ENCODE peak calls at places on chromosome 20, in four cellular contexts. U is astrocyte, P is colonic mucosa, M is mesendoderm. V is an unnamed sample.

GRCh38 chr20:21103582-21104465 is 2.3 kb downstream of the LINC00237 start:
- DNase-seq in U (no peak), P (no peak), M (peak; percentile 22), V (no peak)

GRCh38 chr20:7758436-7758835 is 181.8 kb downstream of the HAO1 start:
- DNase-seq in U (peak; percentile 90), P (no peak), M (no peak), V (no peak)

GRCh38 chr20:63457737-63458136 is 14.7 kb downstream of the KCNQ2 start:
- DNase-seq in U (no peak), P (no peak), M (no peak), V (no peak)

GRCh38 chr20:25525857-25526256 is 59.5 kb downstream of the NINL start:
- DNase-seq in U (peak; percentile 99), P (no peak), M (no peak), V (no peak)

GRCh38 chr20:56628873-56629463 is at the start of gene TFAP2C:
- DNase-seq in U (no peak), P (peak; percentile 86), M (peak; percentile 84), V (no peak)

GRCh38 chr20:37989601-37990001 is 43.7 kb downstream of the TTI1 start:
- DNase-seq in U (no peak), P (no peak), M (no peak), V (peak; percentile 60)

GRCh38 chr20:19784511-19785172 is 26.6 kb downstream of the RIN2 start:
- DNase-seq in U (peak; percentile 77), P (peak; percentile 73), M (peak; percentile 76), V (peak; percentile 91)

GRCh38 chr20:6994452-6994851 is 227.0 kb downstream of the BMP2 start:
- DNase-seq in U (peak; percentile 77), P (no peak), M (no peak), V (no peak)

GRCh38 chr20:8874437-8874836 is 194.4 kb upstream of the PLCB4 start:
- DNase-seq in U (no peak), P (no peak), M (no peak), V (no peak)

GRCh38 chr20:9179193-9179802 is 110.4 kb downstream of the PLCB4 start:
- DNase-seq in U (peak; percentile 54), P (no peak), M (peak; percentile 36), V (peak; percentile 90)

GRCh38 chr20:60256811-60257210 is 298.6 kb downstream of the CDH26 start:
- DNase-seq in U (no peak), P (no peak), M (no peak), V (no peak)

GRCh38 chr20:12305555-12305954 is 387.9 kb downstream of the BTBD3 start:
- DNase-seq in U (no peak), P (no peak), M (no peak), V (no peak)

GRCh38 chr20:41058007-41058673 is 29.5 kb downstream of the TOP1 start:
- DNase-seq in U (peak; percentile 86), P (no peak), M (peak; percentile 69), V (peak; percentile 71)

GRCh38 chr20:38779247-38780097 is 26.0 kb upstream of the PPP1R16B start:
- DNase-seq in U (no peak), P (no peak), M (peak; percentile 97), V (no peak)

GRCh38 chr20:1322511-1323245 is 6.3 kb downstream of the SDCBP2 start:
- DNase-seq in U (peak; percentile 95), P (no peak), M (no peak), V (peak; percentile 99)
- H3K9ac ChIP-seq in U (peak overlapping the region; percentile 67), P (no peak overlapping the region), M (no peak overlapping the region), V (peak overlapping the region; percentile 99)

GRCh38 chr20:49397525-49397924 is 84.9 kb downstream of the KCNB1 start:
- DNase-seq in U (no peak), P (peak; percentile 21), M (no peak), V (no peak)

GRCh38 chr20:49399329-49399728 is 83.1 kb downstream of the KCNB1 start:
- DNase-seq in U (no peak), P (no peak), M (no peak), V (no peak)

GRCh38 chr20:49400410-49400809 is 82.1 kb downstream of the KCNB1 start:
- DNase-seq in U (peak; percentile 22), P (no peak), M (no peak), V (no peak)

GRCh38 chr20:49400904-49401303 is 81.6 kb downstream of the KCNB1 start:
- DNase-seq in U (no peak), P (no peak), M (no peak), V (peak; percentile 14)

DNA sequence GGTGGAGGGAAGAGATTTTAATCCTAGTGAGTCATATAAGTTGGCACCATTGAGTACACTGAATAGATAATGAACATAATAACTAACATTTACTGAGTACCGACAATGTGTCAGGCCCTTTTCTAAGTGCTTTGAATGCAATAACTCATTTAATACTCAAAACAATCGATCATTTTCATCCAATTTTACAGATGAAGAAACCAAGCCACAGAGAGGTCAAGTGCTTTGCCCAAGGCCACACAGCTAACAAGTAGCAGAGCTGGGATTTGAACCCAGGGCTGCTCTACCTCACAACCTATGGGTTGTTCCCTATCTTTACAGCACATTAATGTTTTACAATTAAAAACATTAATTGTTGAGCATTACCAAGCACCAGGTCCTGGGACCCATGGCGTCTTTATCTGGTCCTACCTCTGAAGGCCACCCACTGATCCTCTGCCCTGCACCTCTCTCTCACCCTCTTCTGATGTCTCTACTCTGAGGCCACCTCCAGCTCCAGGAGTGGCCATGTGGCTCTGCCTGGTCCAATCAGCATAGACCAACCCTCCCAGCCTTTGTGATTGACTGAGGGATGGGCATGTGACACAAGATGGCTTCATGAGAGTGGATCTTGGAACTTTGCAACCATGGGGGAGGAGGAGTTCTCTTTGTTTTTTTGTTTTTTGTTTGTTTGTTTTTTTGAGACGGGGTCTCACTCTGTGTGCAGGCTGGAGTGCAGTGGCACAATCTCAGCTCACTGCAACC is 83.9 kb downstream of the KCNB1 start:
- DNase-seq in U (no peak), P (no peak), M (peak; percentile 24), V (no peak)
- H3K4me1 ChIP-seq in U (peaks cover 9% of the 10 kb centered on the region), P (no peaks in the 10 kb centered on the region), M (no peaks in the 10 kb centered on the region), V (no peaks in the 10 kb centered on the region)

DNA sequence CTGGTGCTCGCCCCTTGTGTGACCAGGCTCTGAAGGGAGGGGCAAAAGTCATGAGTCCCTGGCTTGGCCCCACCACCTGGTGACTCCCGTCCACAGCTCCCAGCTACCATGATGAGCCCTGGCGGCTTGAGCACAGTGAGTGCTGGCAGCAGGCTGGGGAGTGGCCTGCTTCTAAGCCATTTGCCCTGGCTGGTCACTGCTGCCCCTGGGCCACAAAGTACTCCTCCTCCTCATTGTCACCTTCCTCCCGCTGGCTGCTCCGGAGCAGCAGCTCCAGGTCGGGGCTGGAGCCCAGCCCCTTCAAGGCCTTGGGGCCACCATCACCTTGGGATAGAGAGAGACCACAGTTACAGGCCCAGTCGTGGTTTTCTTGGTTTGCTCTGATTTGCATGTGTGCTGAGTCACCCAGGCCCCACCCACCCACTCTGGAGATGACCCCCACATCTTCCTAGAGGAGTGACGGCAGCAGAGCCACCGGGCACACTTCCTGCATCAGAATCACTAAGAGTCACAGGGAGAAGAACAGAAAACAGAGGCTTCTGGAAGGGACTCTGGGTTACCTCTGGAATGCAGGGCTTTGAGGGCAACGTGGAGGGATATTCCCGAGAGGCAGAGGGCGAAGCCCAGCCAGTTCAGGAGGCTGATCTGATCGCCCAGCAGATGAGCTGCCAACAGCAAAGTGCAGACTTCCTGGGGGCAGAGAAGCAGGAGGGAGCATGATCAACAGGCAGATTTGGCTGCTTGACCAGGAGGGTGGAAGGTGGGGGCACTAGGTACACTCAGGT is 42.1 kb upstream of the CDH22 start:
- DNase-seq in U (peak; percentile 94), P (no peak), M (peak; percentile 92), V (peak; percentile 60)
- H3K9ac ChIP-seq in U (peak overlapping the region; percentile 84), P (no peak overlapping the region), M (peak overlapping the region; percentile 26), V (no peak overlapping the region)

GRCh38 chr20:36148439-36148838 is 6.1 kb upstream of the EPB41L1 start:
- DNase-seq in U (no peak), P (no peak), M (no peak), V (no peak)

GRCh38 chr20:36149012-36149411 is 5.5 kb upstream of the EPB41L1 start:
- DNase-seq in U (no peak), P (no peak), M (no peak), V (no peak)

GRCh38 chr20:36149469-36149868 is 5.1 kb upstream of the EPB41L1 start:
- DNase-seq in U (no peak), P (no peak), M (no peak), V (no peak)

GRCh38 chr20:36145877-36146707 is 8.4 kb upstream of the EPB41L1 start:
- DNase-seq in U (peak; percentile 23), P (no peak), M (no peak), V (no peak)

GRCh38 chr20:36147707-36148106 is 6.8 kb upstream of the EPB41L1 start:
- DNase-seq in U (peak; percentile 41), P (no peak), M (no peak), V (no peak)
- H3K4me1 ChIP-seq in U (no peaks in the 10 kb centered on the region), P (no peaks in the 10 kb centered on the region), M (no peaks in the 10 kb centered on the region), V (peaks cover 12% of the 10 kb centered on the region)

GRCh38 chr20:17177341-17177740 is 49.5 kb upstream of the PCSK2 start:
- DNase-seq in U (no peak), P (no peak), M (no peak), V (no peak)
- H3K9ac ChIP-seq in U (no peak overlapping the region), P (no peak overlapping the region), M (no peak overlapping the region), V (no peak overlapping the region)

DNA sequence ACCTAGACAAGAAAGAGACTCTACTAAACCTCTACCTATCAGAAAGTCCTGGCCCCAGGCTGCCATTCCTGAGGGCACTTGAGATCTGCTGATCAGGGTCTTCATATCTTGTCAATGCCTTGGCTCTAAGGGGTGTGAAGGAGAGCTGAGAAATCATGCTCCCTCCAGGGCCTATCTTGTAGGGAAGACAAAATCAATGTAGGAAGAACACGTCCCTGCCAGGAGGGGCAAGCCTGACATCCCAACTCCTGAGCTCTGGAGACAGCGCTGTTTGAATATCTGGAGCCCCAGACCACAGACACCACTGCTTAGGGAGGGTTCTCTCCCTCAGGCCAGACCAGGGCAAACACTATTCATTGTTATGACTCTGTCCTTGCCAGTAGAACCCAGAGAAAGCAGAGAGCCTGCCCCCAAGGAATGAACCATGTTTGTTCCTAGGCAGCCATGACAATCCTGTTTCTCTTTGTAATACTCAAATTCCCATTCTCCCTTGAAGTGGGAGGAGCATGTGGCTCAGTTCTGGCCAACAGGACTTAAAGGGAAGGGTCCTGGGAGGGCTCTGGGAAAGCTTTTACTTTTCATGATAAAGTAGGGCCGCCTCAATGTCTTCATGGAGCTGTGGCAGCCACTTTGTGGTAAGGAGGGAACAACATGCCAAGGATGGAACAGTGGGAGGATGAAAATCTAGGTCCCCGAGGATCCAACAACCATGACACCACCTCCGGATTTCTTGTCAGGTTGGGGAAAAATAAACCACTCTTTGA is 1.8 kb upstream of the FASTKD5 start:
- DNase-seq in U (no peak), P (no peak), M (peak; percentile 37), V (no peak)
- H3K4me1 ChIP-seq in U (peaks cover 9% of the 10 kb centered on the region), P (peaks cover 13% of the 10 kb centered on the region), M (peaks cover 3% of the 10 kb centered on the region), V (peaks cover 14% of the 10 kb centered on the region)